ENCODE peak calls at places on chromosomes 5 and 9, in eight cellular contexts. M is IMR-90; J is NT2/D1; L is uterus; G is CD8-positive, alpha-beta memory T cell; P is testis; C is brain microvascular endothelial cell; R is cardiac muscle cell. E is an unnamed sample.
A peak's percentile ranks its signal among the peaks of the same experiment; 100 is the strongest.

GRCh38 chr9:101209670-101210069 is 175.1 kb downstream of the BAAT start:
- DNase-seq in M (no peak), J (no peak), L (no peak), G (no peak), P (no peak), C (no peak), R (no peak), E (no peak)

GRCh38 chr5:179153921-179154345 is 93.8 kb downstream of the ZNF354C start:
- DNase-seq in M (no peak), J (no peak), L (no peak), G (no peak), P (no peak), C (no peak), R (no peak), E (no peak)

GRCh38 chr5:94442971-94443370 is 175.4 kb downstream of the KIAA0825 start:
- DNase-seq in M (peak; percentile 7), J (no peak), L (no peak), G (no peak), P (no peak), C (no peak), R (peak; percentile 11), E (no peak)

GRCh38 chr5:136776022-136776927 is 410.9 kb upstream of the TRPC7 start:
- DNase-seq in M (peak; percentile 44), J (no peak), L (no peak), G (no peak), P (no peak), C (no peak), R (no peak), E (no peak)

GRCh38 chr9:85536076-85536475 is 205.7 kb downstream of the AGTPBP1 start:
- DNase-seq in M (peak; percentile 60), J (no peak), L (no peak), G (no peak), P (peak; percentile 46), C (peak; percentile 82), R (peak; percentile 97), E (peak; percentile 91)

GRCh38 chr5:113757508-113757907 is 244.0 kb downstream of the YTHDC2 start:
- DNase-seq in M (no peak), J (no peak), L (no peak), G (no peak), P (no peak), C (no peak), R (no peak), E (no peak)

GRCh38 chr5:52692039-52692438 is 95.7 kb upstream of the ITGA1 start:
- DNase-seq in M (peak; percentile 87), J (no peak), L (no peak), G (no peak), P (no peak), C (peak; percentile 79), R (no peak), E (no peak)

GRCh38 chr9:72151099-72151498 is 1.9 kb downstream of the GDA start:
- DNase-seq in M (no peak), J (no peak), L (no peak), G (no peak), P (no peak), C (no peak), R (no peak), E (no peak)

GRCh38 chr5:143456952-143457547 is 53.6 kb upstream of the NR3C1 start:
- DNase-seq in M (peak; percentile 76), J (no peak), L (no peak), G (no peak), P (no peak), C (peak; percentile 43), R (peak; percentile 59), E (peak; percentile 44)

GRCh38 chr5:136056771-136057335 is 28.1 kb downstream of the TGFBI start:
- DNase-seq in M (no peak), J (no peak), L (no peak), G (no peak), P (no peak), C (no peak), R (no peak), E (no peak)

GRCh38 chr5:71778678-71779276 is 59.7 kb downstream of the CARTPT start:
- DNase-seq in M (peak; percentile 14), J (peak; percentile 18), L (no peak), G (no peak), P (peak; percentile 65), C (peak; percentile 11), R (peak; percentile 57), E (peak; percentile 25)

GRCh38 chr5:102249381-102249780 is 46.7 kb downstream of the SLCO4C1 start:
- DNase-seq in M (no peak), J (no peak), L (no peak), G (no peak), P (no peak), C (no peak), R (no peak), E (no peak)

GRCh38 chr5:156515121-156515520 is 188.2 kb downstream of the SGCD start:
- DNase-seq in M (peak; percentile 78), J (no peak), L (no peak), G (no peak), P (no peak), C (no peak), R (no peak), E (no peak)

GRCh38 chr9:92324889-92325268 is 271 bp downstream of the NOL8 start:
- DNase-seq in M (no peak), J (no peak), L (no peak), G (no peak), P (no peak), C (no peak), R (no peak), E (no peak)

GRCh38 chr5:43772601-43773031 is 169.6 kb downstream of the NNT start:
- DNase-seq in M (peak; percentile 73), J (no peak), L (no peak), G (no peak), P (no peak), C (peak; percentile 20), R (peak; percentile 90), E (peak; percentile 6)

GRCh38 chr5:176817864-176818377 is 7.6 kb downstream of the UNC5A start:
- DNase-seq in M (no peak), J (peak; percentile 40), L (no peak), G (no peak), P (no peak), C (no peak), R (peak; percentile 27), E (peak; percentile 61)

GRCh38 chr9:30774326-30774725 is 1610.1 kb upstream of the ACO1 start:
- DNase-seq in M (no peak), J (peak; percentile 67), L (no peak), G (no peak), P (peak; percentile 22), C (no peak), R (peak; percentile 1), E (no peak)

GRCh38 chr5:100899675-100900074 is 3.4 kb downstream of the ST8SIA4 start:
- DNase-seq in M (no peak), J (no peak), L (no peak), G (no peak), P (no peak), C (no peak), R (no peak), E (no peak)

GRCh38 chr9:130426883-130427282 is 17.9 kb upstream of the ASS1 start:
- DNase-seq in M (peak; percentile 35), J (no peak), L (peak; percentile 34), G (no peak), P (no peak), C (peak; percentile 44), R (peak; percentile 65), E (peak; percentile 99)

GRCh38 chr9:7613931-7614330 is 185.6 kb downstream of the DMAC1 start:
- DNase-seq in M (no peak), J (no peak), L (no peak), G (no peak), P (no peak), C (no peak), R (no peak), E (no peak)

GRCh38 chr5:109786177-109786576 is 96.5 kb downstream of the MAN2A1 start:
- DNase-seq in M (no peak), J (no peak), L (no peak), G (no peak), P (no peak), C (no peak), R (no peak), E (no peak)

GRCh38 chr9:113620016-113620376 is 156.5 kb downstream of the RGS3 start:
- DNase-seq in M (no peak), J (no peak), L (no peak), G (no peak), P (no peak), C (no peak), R (no peak), E (no peak)
- H3K4me3 ChIP-seq in M (no peak overlapping the region), J (no peak overlapping the region), L (no peak overlapping the region), G (no peak overlapping the region), P (no peak overlapping the region), C (no peak overlapping the region), R (no peak overlapping the region), E (peak overlapping the region; percentile 23)

GRCh38 chr5:171615201-171616001 is 170.2 kb upstream of the SMIM23 start:
- DNase-seq in M (no peak), J (no peak), L (no peak), G (no peak), P (no peak), C (no peak), R (no peak), E (no peak)
- H3K27me3 ChIP-seq in M (peaks cover 57% of the 10 kb centered on the region), J (peaks cover 64% of the 10 kb centered on the region), L (no peaks in the 10 kb centered on the region), G (peaks cover 4% of the 10 kb centered on the region), P (no peaks in the 10 kb centered on the region), C (peaks cover 44% of the 10 kb centered on the region), R (no peaks in the 10 kb centered on the region), E (no peaks in the 10 kb centered on the region)

DNA sequence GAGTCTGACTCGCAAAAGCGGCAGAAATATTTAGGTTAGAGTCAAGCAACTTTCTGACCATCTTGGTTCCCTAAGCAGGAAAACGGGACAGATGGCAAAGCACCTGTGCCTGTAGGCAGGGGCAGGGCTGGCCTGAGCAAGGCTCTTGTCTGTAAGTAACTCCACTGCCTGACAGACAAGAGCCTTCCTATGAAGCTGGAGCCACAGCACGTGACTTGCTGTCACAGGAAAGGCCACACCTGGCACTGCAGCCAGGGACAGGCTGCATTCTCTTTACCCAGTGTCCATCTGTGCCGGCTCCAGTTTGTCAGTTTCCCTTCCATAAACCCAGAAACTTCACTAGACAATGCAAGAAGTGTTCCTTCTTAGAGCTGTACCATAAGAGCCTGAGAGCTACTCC is 78.0 kb downstream of the GPR21 start:
- DNase-seq in M (no peak), J (no peak), L (no peak), G (no peak), P (no peak), C (no peak), R (no peak), E (no peak)
- H3K36me3 ChIP-seq in M (peaks cover 27% of the 10 kb centered on the region), J (peaks cover 67% of the 10 kb centered on the region), L (no peaks in the 10 kb centered on the region), G (no peaks in the 10 kb centered on the region), P (no peaks in the 10 kb centered on the region), C (peaks cover 8% of the 10 kb centered on the region), R (peaks cover 6% of the 10 kb centered on the region), E (peaks cover under 1% of the 10 kb centered on the region)

GRCh38 chr9:37011530-37011929 is 22.5 kb downstream of the PAX5 start:
- DNase-seq in M (no peak), J (no peak), L (no peak), G (no peak), P (no peak), C (no peak), R (no peak), E (no peak)

GRCh38 chr9:37007295-37007694 is 26.8 kb downstream of the PAX5 start:
- DNase-seq in M (no peak), J (no peak), L (no peak), G (no peak), P (no peak), C (no peak), R (no peak), E (no peak)

GRCh38 chr9:37005517-37006140 is 28.4 kb downstream of the PAX5 start:
- DNase-seq in M (no peak), J (no peak), L (no peak), G (no peak), P (no peak), C (no peak), R (no peak), E (no peak)

GRCh38 chr9:37010180-37010579 is 23.9 kb downstream of the PAX5 start:
- DNase-seq in M (no peak), J (no peak), L (no peak), G (no peak), P (no peak), C (no peak), R (no peak), E (no peak)

GRCh38 chr9:37010976-37011375 is 23.1 kb downstream of the PAX5 start:
- DNase-seq in M (no peak), J (no peak), L (no peak), G (no peak), P (no peak), C (no peak), R (no peak), E (no peak)
- H3K4me3 ChIP-seq in M (no peak overlapping the region), J (no peak overlapping the region), L (no peak overlapping the region), G (no peak overlapping the region), P (no peak overlapping the region), C (no peak overlapping the region), R (no peak overlapping the region), E (no peak overlapping the region)